ENCODE peak calls at places on chromosomes 16 and 17, in six cellular contexts. H is spleen; I is activated CD8-positive, alpha-beta memory T cell treated with anti-CD3 and anti-CD28 coated beads for 1 hour; J is activated CD4-positive, alpha-beta T cell treated with anti-CD3 and anti-CD28 coated beads for 1 hour; U is T-cell; Z is ELR. O is an unnamed sample.

GRCh38 chr16:85326113-85326793 is 214.0 kb upstream of the CIBAR2 start:
- DNase-seq in H (no peak), I (no peak), J (no peak), U (no peak), Z (peak), O (no peak)

GRCh38 chr16:22198547-22199293 is 7.4 kb upstream of the EEF2K start:
- DNase-seq in H (no peak), I (no peak), J (no peak), U (no peak), Z (peak), O (no peak)

GRCh38 chr17:17824119-17824779 is 12.5 kb downstream of the SREBF1 start:
- DNase-seq in H (no peak), I (no peak), J (no peak), U (no peak), Z (no peak), O (no peak)

GRCh38 chr17:75909812-75910274 is 5.2 kb upstream of the MRPL38 start:
- DNase-seq in H (no peak), I (no peak), J (no peak), U (no peak), Z (no peak), O (no peak)

GRCh38 chr16:1183235-1183907 is 30.5 kb downstream of the CACNA1H start:
- DNase-seq in H (no peak), I (no peak), J (no peak), U (no peak), Z (no peak), O (no peak)

GRCh38 chr16:88593489-88593888 is 23.3 kb downstream of the ZC3H18 start:
- DNase-seq in H (no peak), I (no peak), J (no peak), U (no peak), Z (no peak), O (no peak)

GRCh38 chr17:859461-860195 is 77.5 kb downstream of the MRM3 start:
- DNase-seq in H (no peak), I (no peak), J (no peak), U (no peak), Z (peak), O (no peak)

GRCh38 chr17:72560303-72561247 is 439.8 kb downstream of the SOX9 start:
- DNase-seq in H (no peak), I (peak), J (peak), U (peak), Z (peak), O (no peak)

GRCh38 chr17:82595893-82596292 is 52.4 kb downstream of the WDR45B start:
- DNase-seq in H (peak), I (no peak), J (no peak), U (no peak), Z (no peak), O (no peak)